ENCODE peak calls at places on chromosomes 2 and 18, in four cellular contexts. E is activated T-cell treated with anti-CD3 and anti-CD28 coated beads for 4 hours, Y is cardiac muscle cell, R is omental fat pad. S is an unnamed sample.

GRCh38 chr2:144261336-144261735 is 258.6 kb downstream of the ZEB2 start:
- DNase-seq in R (no peak), E (no peak), Y (no peak), S (no peak)

GRCh38 chr2:88739985-88740600 is 48.6 kb downstream of the RPIA start:
- DNase-seq in R (peak), Y (peak), E (peak), S (peak)

GRCh38 chr2:152755029-152755428 is 36.6 kb downstream of the ARL6IP6 start:
- DNase-seq in R (no peak), Y (peak), E (no peak), S (no peak)

GRCh38 chr2:12270876-12271588 is 445.7 kb upstream of the TRIB2 start:
- DNase-seq in E (no peak), Y (no peak), R (no peak), S (no peak)

GRCh38 chr2:145652992-145653545 is 1133.2 kb upstream of the ZEB2 start:
- DNase-seq in E (no peak), R (no peak), Y (peak), S (no peak)

GRCh38 chr2:199111461-199111860 is 346.3 kb downstream of the SATB2 start:
- DNase-seq in E (no peak), R (no peak), Y (no peak), S (no peak)

GRCh38 chr18:25099838-25100393 is 252.1 kb downstream of the ZNF521 start:
- DNase-seq in R (no peak), Y (peak), E (no peak), S (no peak)

GRCh38 chr18:77607087-77607486 is 357.4 kb downstream of the GALR1 start:
- DNase-seq in R (no peak), Y (no peak), E (no peak), S (no peak)

GRCh38 chr2:236112466-236112865 is 55.7 kb downstream of the GBX2 start:
- DNase-seq in R (no peak), Y (no peak), E (no peak), S (no peak)

GRCh38 chr2:99559075-99559662 is 69.4 kb upstream of the REV1 start:
- DNase-seq in R (peak), E (peak), Y (peak), S (peak)

GRCh38 chr18:24726727-24727539 is 266.5 kb downstream of the HRH4 start:
- DNase-seq in R (no peak), Y (peak), E (peak), S (no peak)

GRCh38 chr2:238302076-238302475 is 13.7 kb upstream of the PER2 start:
- DNase-seq in Y (no peak), E (no peak), R (no peak), S (no peak)

GRCh38 chr2:96118698-96119388 is 2.5 kb upstream of the ADRA2B start:
- DNase-seq in R (no peak), Y (no peak), E (no peak), S (no peak)

GRCh38 chr2:128310094-128310716 is 8.5 kb downstream of the HS6ST1 start:
- DNase-seq in Y (no peak), R (peak), E (no peak), S (no peak)

GRCh38 chr2:239990966-239991365 is 34.2 kb downstream of the NDUFA10 start:
- DNase-seq in Y (no peak), R (no peak), E (no peak), S (no peak)

GRCh38 chr18:13641551-13642439 is 84.6 kb downstream of the FAM210A start:
- DNase-seq in R (no peak), E (no peak), Y (peak), S (no peak)

GRCh38 chr18:62398291-62398690 is 73.2 kb downstream of the TNFRSF11A start:
- DNase-seq in R (no peak), Y (no peak), E (no peak), S (no peak)

GRCh38 chr2:53646788-53647187 is 120.8 kb upstream of the CHAC2 start:
- DNase-seq in E (no peak), R (no peak), Y (no peak), S (no peak)

GRCh38 chr2:233919938-233920337 is 2.8 kb downstream of the TRPM8 start:
- DNase-seq in Y (peak), R (no peak), E (no peak), S (no peak)

GRCh38 chr2:32623311-32623706 is 4.5 kb upstream of the TTC27 start:
- DNase-seq in E (no peak), Y (no peak), R (no peak), S (no peak)

GRCh38 chr2:23335550-23335949 is 49.4 kb upstream of the KLHL29 start:
- DNase-seq in E (no peak), R (no peak), Y (no peak), S (no peak)

GRCh38 chr2:111227716-111228141 is 107.0 kb downstream of the BCL2L11 start:
- DNase-seq in E (no peak), R (no peak), Y (peak), S (no peak)

GRCh38 chr18:56789004-56789888 is 138.1 kb downstream of the WDR7 start:
- DNase-seq in E (no peak), R (no peak), Y (peak), S (no peak)

GRCh38 chr2:66472225-66472843 is 37.4 kb downstream of the MEIS1 start:
- DNase-seq in E (no peak), R (no peak), Y (no peak), S (no peak)

GRCh38 chr2:170815746-170816498 is 765 bp upstream of the GAD1 start:
- DNase-seq in R (no peak), E (peak), Y (peak), S (no peak)

GRCh38 chr18:79972720-79973119 is 8.3 kb downstream of the HSBP1L1 start:
- DNase-seq in R (no peak), E (no peak), Y (no peak), S (no peak)

GRCh38 chr18:36580874-36581750 is 247.7 kb downstream of the TPGS2 start:
- DNase-seq in R (no peak), E (no peak), Y (peak), S (peak)

GRCh38 chr2:181161615-181162014 is 181.2 kb downstream of the UBE2E3 start:
- DNase-seq in Y (no peak), R (no peak), E (no peak), S (no peak)

GRCh38 chr2:36366491-36367120 is 11.0 kb downstream of the CRIM1 start:
- DNase-seq in R (no peak), Y (no peak), E (no peak), S (no peak)

GRCh38 chr2:236663671-236664101 is 94.1 kb downstream of the ACKR3 start:
- DNase-seq in R (no peak), Y (peak), E (no peak), S (no peak)

GRCh38 chr2:69770193-69770702 is 28.3 kb downstream of the ANXA4 start:
- DNase-seq in R (no peak), Y (peak), E (no peak), S (peak)

GRCh38 chr2:120730053-120730439 is 5.6 kb upstream of the GLI2 start:
- DNase-seq in R (no peak), Y (no peak), E (no peak), S (peak)

GRCh38 chr2:223760838-223761502 is 76.4 kb downstream of the AP1S3 start:
- DNase-seq in Y (peak), E (peak), R (no peak), S (peak)

GRCh38 chr2:43009448-43009847 is 217.0 kb downstream of the ZFP36L2 start:
- DNase-seq in E (no peak), R (peak), Y (no peak), S (no peak)

GRCh38 chr2:239292956-239293355 is 107.9 kb downstream of the HDAC4 start:
- DNase-seq in E (no peak), R (no peak), Y (no peak), S (no peak)

GRCh38 chr2:65186872-65187851 is 40.5 kb upstream of the ACTR2 start:
- DNase-seq in R (peak), Y (peak), E (peak), S (peak)

GRCh38 chr18:48788378-48788777 is 162.4 kb downstream of the SMAD7 start:
- DNase-seq in Y (no peak), E (no peak), R (no peak), S (peak)